ENCODE peak calls at places on chromosomes 5 and 9, in six cellular contexts. One of them, this sample, is unnamed.

GRCh38 chr5:42951847-42952411 is 88.2 kb downstream of the ANXA2R start:
- DNase-seq in GM12891: peak; percentile 37
- DNase-seq in H1: no peak
- DNase-seq in HepG2: no peak
- DNase-seq in K562: no peak
- DNase-seq in GM12878: no peak
- DNase-seq in this sample: peak; percentile 31

GRCh38 chr5:132927355-132927754 is 36.1 kb downstream of the AFF4 start:
- DNase-seq in GM12891: no peak
- DNase-seq in H1: no peak
- DNase-seq in HepG2: no peak
- DNase-seq in K562: no peak
- DNase-seq in GM12878: no peak
- DNase-seq in this sample: no peak

GRCh38 chr9:37994639-37995347 is 74.2 kb downstream of the SHB start:
- DNase-seq in GM12891: no peak
- DNase-seq in H1: no peak
- DNase-seq in HepG2: no peak
- DNase-seq in K562: no peak
- DNase-seq in GM12878: peak; percentile 66
- DNase-seq in this sample: peak; percentile 56

GRCh38 chr5:137589185-137589584 is 90.1 kb upstream of the SPOCK1 start:
- DNase-seq in GM12891: no peak
- DNase-seq in H1: no peak
- DNase-seq in HepG2: no peak
- DNase-seq in K562: no peak
- DNase-seq in GM12878: no peak
- DNase-seq in this sample: no peak

GRCh38 chr5:133932441-133933168 is 35.8 kb downstream of the C5orf15 start:
- DNase-seq in GM12891: no peak
- DNase-seq in H1: no peak
- DNase-seq in HepG2: no peak
- DNase-seq in K562: peak; percentile 71
- DNase-seq in GM12878: no peak
- DNase-seq in this sample: no peak

GRCh38 chr5:82952326-82952725 is 124.9 kb downstream of the TMEM167A start:
- DNase-seq in GM12891: no peak
- DNase-seq in H1: no peak
- DNase-seq in HepG2: no peak
- DNase-seq in K562: no peak
- DNase-seq in GM12878: no peak
- DNase-seq in this sample: no peak

GRCh38 chr5:40089269-40089668 is 590.4 kb upstream of the PTGER4 start:
- DNase-seq in GM12891: no peak
- DNase-seq in H1: no peak
- DNase-seq in HepG2: no peak
- DNase-seq in K562: no peak
- DNase-seq in GM12878: no peak
- DNase-seq in this sample: no peak

GRCh38 chr5:36770125-36770524 is 106.4 kb upstream of the NIPBL start:
- DNase-seq in GM12891: no peak
- DNase-seq in H1: no peak
- DNase-seq in HepG2: no peak
- DNase-seq in K562: no peak
- DNase-seq in GM12878: no peak
- DNase-seq in this sample: no peak

GRCh38 chr5:170488576-170488975 is 15.2 kb upstream of the KCNIP1 start:
- DNase-seq in GM12891: no peak
- DNase-seq in H1: no peak
- DNase-seq in HepG2: no peak
- DNase-seq in K562: no peak
- DNase-seq in GM12878: no peak
- DNase-seq in this sample: no peak

GRCh38 chr5:123174916-123175481 is 86.0 kb downstream of the PRDM6 start:
- DNase-seq in GM12891: no peak
- DNase-seq in H1: peak; percentile 21
- DNase-seq in HepG2: no peak
- DNase-seq in K562: no peak
- DNase-seq in GM12878: no peak
- DNase-seq in this sample: no peak

GRCh38 chr9:137582286-137582860 is 3.6 kb upstream of the DPH7 start:
- DNase-seq in GM12891: no peak
- DNase-seq in H1: no peak
- DNase-seq in HepG2: no peak
- DNase-seq in K562: no peak
- DNase-seq in GM12878: no peak
- DNase-seq in this sample: no peak

GRCh38 chr5:134088994-134089560 is 25.4 kb upstream of the TCF7 start:
- DNase-seq in GM12891: no peak
- DNase-seq in H1: no peak
- DNase-seq in HepG2: no peak
- DNase-seq in K562: no peak
- DNase-seq in GM12878: no peak
- DNase-seq in this sample: no peak

GRCh38 chr5:8070138-8070537 is 201.2 kb downstream of the MTRR start:
- DNase-seq in GM12891: no peak
- DNase-seq in H1: no peak
- DNase-seq in HepG2: no peak
- DNase-seq in K562: no peak
- DNase-seq in GM12878: no peak
- DNase-seq in this sample: no peak

GRCh38 chr5:117161718-117162386 is 587.2 kb upstream of the SEMA6A start:
- DNase-seq in GM12891: no peak
- DNase-seq in H1: no peak
- DNase-seq in HepG2: no peak
- DNase-seq in K562: no peak
- DNase-seq in GM12878: no peak
- DNase-seq in this sample: no peak

GRCh38 chr9:135794361-135794885 is 92.4 kb downstream of the KCNT1 start:
- DNase-seq in GM12891: no peak
- DNase-seq in H1: no peak
- DNase-seq in HepG2: no peak
- DNase-seq in K562: no peak
- DNase-seq in GM12878: no peak
- DNase-seq in this sample: no peak

GRCh38 chr5:55850839-55851674 is at the start of gene IL31RA:
- DNase-seq in GM12891: no peak
- DNase-seq in H1: no peak
- DNase-seq in HepG2: peak; percentile 11
- DNase-seq in K562: no peak
- DNase-seq in GM12878: no peak
- DNase-seq in this sample: no peak

GRCh38 chr9:27888661-27889295 is 315.5 kb upstream of the C9orf72 start:
- DNase-seq in GM12891: peak; percentile 21
- DNase-seq in H1: peak; percentile 36
- DNase-seq in HepG2: peak; percentile 9
- DNase-seq in K562: peak; percentile 14
- DNase-seq in GM12878: peak; percentile 4
- DNase-seq in this sample: peak; percentile 3

GRCh38 chr9:114467910-114468309 is 37.4 kb downstream of the WHRN start:
- DNase-seq in GM12891: no peak
- DNase-seq in H1: no peak
- DNase-seq in HepG2: no peak
- DNase-seq in K562: no peak
- DNase-seq in GM12878: no peak
- DNase-seq in this sample: no peak

GRCh38 chr9:35074141-35074540 is 1.7 kb upstream of the VCP start:
- DNase-seq in GM12891: no peak
- DNase-seq in H1: no peak
- DNase-seq in HepG2: no peak
- DNase-seq in K562: no peak
- DNase-seq in GM12878: no peak
- DNase-seq in this sample: no peak

GRCh38 chr9:35070823-35071813 is 1.3 kb downstream of the VCP start:
- DNase-seq in GM12891: no peak
- DNase-seq in H1: no peak
- DNase-seq in HepG2: no peak
- DNase-seq in K562: no peak
- DNase-seq in GM12878: no peak
- DNase-seq in this sample: no peak

GRCh38 chr9:35073276-35073607 is 817 bp upstream of the VCP start:
- DNase-seq in GM12891: no peak
- DNase-seq in H1: no peak
- DNase-seq in HepG2: no peak
- DNase-seq in K562: no peak
- DNase-seq in GM12878: no peak
- DNase-seq in this sample: no peak

GRCh38 chr9:35071814-35072460 is 488 bp downstream of the VCP start:
- DNase-seq in GM12891: peak; percentile 75
- DNase-seq in H1: peak; percentile 59
- DNase-seq in HepG2: peak; percentile 85
- DNase-seq in K562: peak; percentile 85
- DNase-seq in GM12878: no peak
- DNase-seq in this sample: peak; percentile 73

GRCh38 chr9:35072461-35073275 is at the start of gene VCP:
- DNase-seq in GM12891: peak; percentile 94
- DNase-seq in H1: peak; percentile 100
- DNase-seq in HepG2: peak; percentile 98
- DNase-seq in K562: peak; percentile 95
- DNase-seq in GM12878: peak; percentile 98
- DNase-seq in this sample: peak; percentile 97
- TF ChIP-seq POLR2A in GM12891: peak; percentile 85
- TF ChIP-seq POLR2A in H1: peak; percentile 94
- TF ChIP-seq POLR2A in HepG2: peak; percentile 94
- TF ChIP-seq POLR2A in K562: peak; percentile 96
- TF ChIP-seq POLR2A in GM12878: peak; percentile 98
- TF ChIP-seq POLR2A in this sample: peak; percentile 88

GRCh38 chr5:65290677-65291076 is 191.0 kb downstream of the ADAMTS6 start:
- DNase-seq in GM12891: no peak
- DNase-seq in H1: no peak
- DNase-seq in HepG2: no peak
- DNase-seq in K562: no peak
- DNase-seq in GM12878: no peak
- DNase-seq in this sample: no peak
- TF ChIP-seq TAF1 in GM12891: no peak
- TF ChIP-seq TAF1 in H1: no peak
- TF ChIP-seq TAF1 in HepG2: no peak
- TF ChIP-seq TAF1 in K562: no peak
- TF ChIP-seq TAF1 in GM12878: no peak
- TF ChIP-seq TAF1 in this sample: no peak

DNA sequence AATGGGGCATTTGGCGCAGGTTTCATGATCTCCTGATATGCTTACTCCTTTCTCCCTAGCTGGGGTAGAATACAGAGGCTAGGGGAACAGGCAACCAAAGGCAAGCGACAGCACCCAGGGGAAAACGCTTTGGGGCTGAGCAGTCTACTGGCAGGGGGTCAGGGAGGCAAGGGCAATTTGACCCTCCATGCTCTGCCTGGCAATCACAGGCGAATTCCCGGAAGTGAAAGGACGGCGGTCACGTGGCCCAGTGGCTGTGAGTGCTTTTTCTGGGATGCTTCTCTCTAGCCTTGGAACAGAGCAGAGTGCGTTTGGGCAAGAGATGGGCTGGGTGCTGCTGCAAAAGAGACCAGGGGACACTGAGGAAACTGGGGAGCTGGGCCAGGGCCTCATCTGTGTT is 5.7 kb downstream of the GPX3 start:
- DNase-seq in GM12891: no peak
- DNase-seq in H1: no peak
- DNase-seq in HepG2: no peak
- DNase-seq in K562: no peak
- DNase-seq in GM12878: no peak
- DNase-seq in this sample: no peak
- TF ChIP-seq POLR2AphosphoS5 in GM12891: no peak
- TF ChIP-seq POLR2AphosphoS5 in H1: no peak
- TF ChIP-seq POLR2AphosphoS5 in HepG2: no peak
- TF ChIP-seq POLR2AphosphoS5 in K562: no peak
- TF ChIP-seq POLR2AphosphoS5 in GM12878: no peak
- TF ChIP-seq POLR2AphosphoS5 in this sample: no peak

DNA sequence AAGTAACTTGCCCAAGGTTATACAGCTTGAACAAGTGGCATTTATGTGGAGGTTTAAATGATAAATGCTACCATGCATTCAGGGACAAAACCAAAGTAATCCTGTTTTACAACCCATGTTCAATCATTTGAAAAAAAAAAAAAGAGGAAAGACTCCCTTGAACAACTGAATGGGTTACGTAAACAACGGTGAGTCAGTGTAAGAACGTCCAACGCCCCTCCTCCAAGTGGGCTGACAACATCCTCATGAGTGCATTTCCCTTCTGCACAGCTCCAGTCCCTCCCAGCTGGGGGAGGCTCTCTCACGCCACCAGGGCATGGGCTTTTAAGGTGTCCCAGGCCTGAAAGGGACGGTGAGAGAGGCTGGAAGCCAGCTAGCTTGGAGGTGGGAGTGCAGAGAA is 90.0 kb downstream of the PRRT1B start:
- DNase-seq in GM12891: no peak
- DNase-seq in H1: peak; percentile 39
- DNase-seq in HepG2: peak; percentile 80
- DNase-seq in K562: peak; percentile 85
- DNase-seq in GM12878: no peak
- DNase-seq in this sample: no peak
- TF ChIP-seq POLR2A in GM12891: no peak
- TF ChIP-seq POLR2A in H1: no peak
- TF ChIP-seq POLR2A in HepG2: no peak
- TF ChIP-seq POLR2A in K562: no peak
- TF ChIP-seq POLR2A in GM12878: no peak
- TF ChIP-seq POLR2A in this sample: no peak

This sample was measured in GM12892.